ENCODE peak calls at places on chromosomes 3 and 15, in six cellular contexts. N is sigmoid colon, A is prostate gland, Q is K562, W is stomach, R is GM12892. B is an unnamed sample.

GRCh38 chr15:81273855-81274254 is 50.1 kb downstream of the STARD5 start:
- DNase-seq in N (no peak), A (no peak), Q (no peak), W (no peak), R (no peak), B (no peak)

GRCh38 chr3:138898301-138898700 is 48.6 kb downstream of the FOXL2 start:
- DNase-seq in N (no peak), A (no peak), Q (no peak), W (no peak), R (no peak), B (no peak)

GRCh38 chr3:23455084-23455483 is 252.0 kb downstream of the UBE2E2 start:
- DNase-seq in N (no peak), A (no peak), Q (no peak), W (no peak), R (no peak), B (no peak)

GRCh38 chr3:106281231-106281630 is 412.4 kb upstream of the CBLB start:
- DNase-seq in N (no peak), A (no peak), Q (no peak), W (no peak), R (no peak), B (no peak)

GRCh38 chr3:106365061-106365691 is 496.4 kb upstream of the CBLB start:
- DNase-seq in N (no peak), A (no peak), Q (no peak), W (no peak), R (no peak), B (no peak)

GRCh38 chr15:89136084-89136806 is 48.0 kb downstream of the ABHD2 start:
- DNase-seq in N (no peak), A (no peak), Q (no peak), W (no peak), R (no peak), B (no peak)

GRCh38 chr3:149977391-149977790 is 6.7 kb upstream of the PFN2 start:
- DNase-seq in N (no peak), A (no peak), Q (no peak), W (no peak), R (no peak), B (no peak)

GRCh38 chr15:79680721-79681120 is 216.1 kb downstream of the MTHFS start:
- DNase-seq in N (no peak), A (no peak), Q (no peak), W (no peak), R (peak), B (no peak)

GRCh38 chr3:13536832-13537231 is 12.1 kb upstream of the FBLN2 start:
- DNase-seq in N (no peak), A (no peak), Q (no peak), W (no peak), R (no peak), B (no peak)

GRCh38 chr3:129461022-129461421 is 21.0 kb downstream of the IFT122 start:
- DNase-seq in N (no peak), A (no peak), Q (no peak), W (no peak), R (no peak), B (no peak)

GRCh38 chr3:187763850-187764648 is 18.8 kb upstream of the BCL6 start:
- DNase-seq in N (no peak), A (peak), Q (no peak), W (no peak), R (no peak), B (no peak)

GRCh38 chr15:68580026-68580882 is 1.5 kb downstream of the CORO2B start:
- DNase-seq in N (peak), A (no peak), Q (no peak), W (no peak), R (no peak), B (no peak)

GRCh38 chr15:31335991-31336942 is 9.6 kb downstream of the KLF13 start:
- DNase-seq in N (peak), A (no peak), Q (no peak), W (no peak), R (no peak), B (no peak)

GRCh38 chr3:190345027-190345821 is 23.0 kb upstream of the CLDN1 start:
- DNase-seq in N (no peak), A (peak), Q (no peak), W (no peak), R (no peak), B (no peak)

GRCh38 chr3:110814170-110815007 is 257.2 kb upstream of the NECTIN3 start:
- DNase-seq in N (no peak), A (no peak), Q (no peak), W (no peak), R (no peak), B (no peak)

GRCh38 chr3:186365202-186365974 is 3.4 kb upstream of the DGKG start:
- DNase-seq in N (peak), A (no peak), Q (no peak), W (no peak), R (no peak), B (no peak)

GRCh38 chr3:108461641-108462040 is 48.8 kb downstream of the MYH15 start:
- DNase-seq in N (no peak), A (no peak), Q (no peak), W (no peak), R (no peak), B (no peak)

DNA sequence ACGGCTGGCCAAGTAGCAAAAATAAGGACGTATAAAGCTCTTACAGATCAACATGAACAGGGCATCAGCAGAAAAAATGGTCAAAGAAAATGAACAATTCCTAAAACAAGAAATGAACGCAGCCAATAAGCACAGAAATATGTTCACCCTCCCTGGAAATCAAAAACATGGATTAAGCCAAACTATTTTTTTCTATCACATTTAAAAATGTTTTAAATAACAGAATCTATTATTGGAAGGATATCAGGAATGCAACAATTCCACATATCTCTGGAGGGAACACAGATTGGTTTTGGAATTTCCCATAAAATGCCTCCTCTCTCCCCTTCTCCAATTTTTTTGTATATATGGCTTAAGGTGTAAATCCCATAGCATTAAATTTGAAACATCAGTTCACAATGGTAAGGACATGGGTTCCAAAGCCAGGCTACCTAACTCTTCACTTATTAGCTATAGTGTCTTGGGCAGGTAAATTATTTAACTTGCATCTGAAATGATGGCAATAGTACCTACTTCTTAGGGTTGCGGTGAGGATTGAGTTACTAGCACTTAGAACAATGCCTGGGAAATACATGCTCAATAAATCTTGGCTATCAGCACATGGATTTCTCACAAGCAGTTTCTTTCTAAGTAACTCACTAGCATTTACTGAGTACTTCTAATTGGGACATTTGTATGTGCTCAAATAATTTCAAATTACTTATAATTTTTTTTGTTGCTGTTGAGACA is 10.1 kb downstream of the UACA start:
- DNase-seq in N (no peak), A (no peak), Q (no peak), W (no peak), R (no peak), B (no peak)
- TF ChIP-seq POLR2A in N (no peak), A (no peak), Q (no peak), W (no peak), R (no peak), B (no peak)

DNA sequence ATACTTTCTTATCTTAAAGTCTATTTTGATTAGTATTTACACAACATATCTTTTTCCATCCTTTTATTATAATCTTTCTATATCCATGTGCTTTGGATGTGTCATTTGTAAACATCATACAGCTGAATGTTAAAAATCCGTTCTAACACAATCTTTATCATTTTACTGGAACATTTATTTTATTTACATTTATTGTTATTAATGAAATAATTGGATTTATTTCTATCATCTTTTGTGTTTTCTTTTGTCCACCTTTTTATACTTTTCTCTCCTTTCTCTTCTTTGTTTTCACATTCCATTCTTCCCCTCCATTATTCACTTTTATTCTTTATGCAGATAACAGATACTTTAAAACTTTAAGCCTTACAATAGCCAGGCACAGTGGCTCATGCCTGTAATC is 34.7 kb upstream of the CTDSPL start:
- DNase-seq in N (no peak), A (no peak), Q (no peak), W (no peak), R (no peak), B (no peak)
- TF ChIP-seq POLR2AphosphoS5 in N (no peak), A (no peak), Q (no peak), W (no peak), R (no peak), B (no peak)

DNA sequence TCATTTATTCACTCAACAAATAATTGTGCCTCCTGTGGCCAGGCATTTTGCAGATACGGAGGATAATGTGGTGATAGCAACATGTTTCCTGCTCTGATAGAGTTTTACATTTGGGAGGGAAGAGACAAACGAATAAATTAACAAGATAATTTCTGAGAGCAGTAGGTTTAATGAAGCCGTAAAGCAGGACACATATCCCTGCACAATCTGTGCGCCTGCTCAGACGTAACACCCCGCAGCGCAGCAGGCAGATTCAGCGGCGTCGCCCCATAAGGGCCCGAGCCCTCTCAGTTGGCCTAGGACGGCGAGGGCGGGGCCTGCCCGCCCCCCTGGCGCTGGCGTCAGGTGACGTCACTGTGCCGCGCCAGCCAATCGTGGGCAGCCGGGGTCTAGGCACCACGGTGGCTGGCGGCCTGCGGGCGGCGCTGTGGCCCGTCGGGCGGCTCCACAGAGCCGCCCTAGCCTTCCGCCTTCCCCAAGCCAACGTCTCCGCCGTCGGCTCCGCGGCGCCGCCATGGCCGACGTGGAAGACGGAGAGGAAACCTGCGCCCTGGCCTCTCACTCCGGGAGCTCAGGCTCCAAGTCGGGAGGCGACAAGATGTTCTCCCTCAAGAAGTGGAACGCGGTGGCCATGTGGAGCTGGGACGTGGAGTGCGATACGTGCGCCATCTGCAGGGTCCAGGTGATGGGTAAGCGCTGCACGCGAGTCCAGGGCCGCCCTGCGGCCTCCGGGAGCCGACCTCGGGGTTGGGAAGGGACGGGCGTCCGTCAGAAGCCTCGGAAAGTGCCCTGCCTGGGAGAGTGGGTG is at the start of gene RNF7:
- DNase-seq in N (peak), A (peak), Q (peak), W (peak), R (peak), B (peak)
- TF ChIP-seq POLR2A in N (peak), A (peak), Q (peak), W (no peak), R (peak), B (peak)

DNA sequence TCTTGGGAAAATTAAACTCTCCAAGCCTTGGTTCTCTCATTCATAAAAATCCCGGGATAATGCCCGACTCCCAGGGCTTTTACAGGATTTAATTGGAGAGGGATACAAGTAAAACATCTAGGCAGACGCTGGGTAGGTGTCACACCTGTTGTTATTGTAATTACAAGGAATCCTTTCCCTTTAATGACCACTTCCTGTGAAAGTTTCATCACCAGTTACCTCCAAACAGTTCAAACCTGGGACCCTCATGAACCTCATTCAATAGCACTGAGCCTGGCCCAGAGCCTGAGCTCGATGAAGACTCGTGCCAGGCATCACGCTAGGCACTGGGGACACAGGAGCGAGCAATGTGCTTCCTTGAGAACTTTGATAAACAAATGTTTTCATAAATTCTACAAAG is 2.1 kb upstream of the RYK start:
- DNase-seq in N (no peak), A (no peak), Q (no peak), W (no peak), R (no peak), B (no peak)
- TF ChIP-seq POLR2AphosphoS5 in N (no peak), A (no peak), Q (no peak), W (no peak), R (no peak), B (no peak)

GRCh38 chr3:123781571-123782275 is 102.4 kb downstream of the MYLK start:
- DNase-seq in N (no peak), A (no peak), Q (no peak), W (no peak), R (no peak), B (no peak)
- TF ChIP-seq POLR2A in N (no peak), A (no peak), Q (no peak), W (no peak), R (no peak), B (no peak)

GRCh38 chr15:40275491-40275890 is 7.4 kb downstream of the ANKRD63 start:
- DNase-seq in N (no peak), A (no peak), Q (no peak), W (no peak), R (no peak), B (no peak)

GRCh38 chr15:40274350-40275274 is 8.3 kb downstream of the ANKRD63 start:
- DNase-seq in N (peak), A (peak), Q (peak), W (peak), R (peak), B (peak)

GRCh38 chr15:40277472-40277871 is 5.4 kb downstream of the ANKRD63 start:
- DNase-seq in N (no peak), A (no peak), Q (no peak), W (no peak), R (no peak), B (no peak)

GRCh38 chr15:40276927-40277326 is 5.9 kb downstream of the ANKRD63 start:
- DNase-seq in N (no peak), A (no peak), Q (no peak), W (no peak), R (no peak), B (no peak)

GRCh38 chr15:40275954-40276353 is 6.9 kb downstream of the ANKRD63 start:
- DNase-seq in N (no peak), A (no peak), Q (no peak), W (no peak), R (no peak), B (no peak)
- TF ChIP-seq POLR2AphosphoS5 in N (no peak), A (no peak), Q (no peak), W (no peak), R (no peak), B (no peak)

DNA sequence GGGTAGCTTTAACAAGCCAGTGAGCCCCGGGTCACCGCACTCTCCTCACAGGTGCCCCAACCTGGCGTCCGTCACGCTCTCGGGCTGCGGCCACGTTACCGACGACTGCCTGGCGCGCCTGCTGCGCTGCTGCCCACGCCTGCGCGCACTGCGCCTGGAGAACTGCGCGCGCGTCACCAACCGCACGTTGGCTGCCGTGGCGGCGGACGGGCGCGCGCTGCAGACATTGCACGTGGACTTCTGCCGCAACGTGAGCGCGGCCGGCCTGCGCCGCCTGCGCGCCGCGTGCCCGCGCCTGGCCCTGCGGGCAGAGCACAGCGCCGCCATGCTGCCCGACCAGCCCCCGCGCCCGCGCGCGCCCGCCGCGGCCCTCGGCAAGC is 3.4 kb downstream of the FBXL22 start:
- DNase-seq in N (peak), A (peak), Q (no peak), W (peak), R (peak), B (peak)
- TF ChIP-seq POLR2A in N (peak), A (peak), Q (no peak), W (no peak), R (peak), B (peak)

GRCh38 chr15:84575493-84575892 is 25.3 kb upstream of the ZSCAN2 start:
- DNase-seq in N (no peak), A (no peak), Q (no peak), W (no peak), R (no peak), B (no peak)

GRCh38 chr15:84572231-84572630 is 28.6 kb upstream of the ZSCAN2 start:
- DNase-seq in N (no peak), A (no peak), Q (no peak), W (no peak), R (no peak), B (no peak)

DNA sequence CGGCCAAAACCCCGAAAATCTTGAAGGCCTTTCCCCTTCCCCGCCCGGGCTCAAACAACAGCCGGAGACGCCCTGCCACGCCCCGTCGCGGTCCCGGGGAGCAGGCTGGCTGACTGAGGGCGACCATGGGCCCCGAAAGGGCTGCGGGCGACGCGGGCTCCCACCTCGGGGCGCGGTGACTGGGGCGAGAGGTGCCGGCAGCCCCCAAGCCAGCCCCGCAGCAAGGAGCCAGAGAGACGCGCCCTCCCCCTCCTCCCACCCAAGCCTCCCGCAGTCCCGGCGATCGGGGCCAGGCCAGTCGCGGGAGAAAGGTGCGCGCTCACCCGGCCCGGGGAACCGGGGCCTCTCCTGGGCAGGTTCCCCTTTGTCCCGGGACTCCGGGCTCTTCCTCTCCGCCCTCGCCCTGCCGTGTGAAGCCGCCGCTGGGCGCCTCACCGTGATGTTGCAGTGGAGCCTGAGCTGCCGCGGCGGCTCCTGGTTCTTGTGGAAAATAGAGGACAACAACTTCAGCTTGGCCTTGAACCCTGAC is 30.6 kb upstream of the ZSCAN2 start:
- DNase-seq in N (peak), A (peak), Q (peak), W (peak), R (peak), B (peak)
- TF ChIP-seq POLR2AphosphoS5 in N (no peak), A (no peak), Q (peak), W (no peak), R (no peak), B (no peak)

DNA sequence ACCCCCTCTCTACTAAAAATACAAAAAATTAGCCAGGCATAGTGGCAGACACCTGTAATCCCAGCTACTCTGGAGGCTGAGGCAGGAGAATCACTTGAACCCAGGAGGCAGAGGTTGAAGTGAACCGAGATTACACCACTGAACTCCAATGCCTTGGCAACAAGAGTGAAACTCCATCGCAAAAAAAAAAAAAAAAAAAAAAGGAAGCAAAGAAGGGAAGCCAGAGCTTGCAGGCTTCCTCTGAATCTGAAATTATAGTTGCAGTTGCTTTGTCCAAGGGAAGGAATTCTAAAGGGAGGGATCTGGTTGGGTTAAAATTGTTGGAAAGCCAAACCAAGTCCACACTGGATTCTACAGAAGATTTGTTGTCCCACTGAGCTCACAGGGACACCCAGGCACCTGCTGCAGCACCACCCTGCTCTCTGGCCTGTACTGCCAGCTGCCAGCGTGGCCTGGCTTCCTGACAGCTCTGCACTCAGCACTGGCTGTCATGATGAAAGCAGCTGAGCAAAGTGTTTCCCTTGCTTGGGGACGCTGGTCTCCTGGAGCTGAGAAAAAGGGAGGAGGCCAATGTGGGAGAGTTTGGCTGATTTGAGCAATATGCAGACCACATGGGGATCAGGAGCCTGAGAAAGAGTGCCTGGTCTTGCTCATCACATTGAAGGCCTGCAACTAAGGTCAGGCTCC is 88.8 kb upstream of the HES1 start:
- DNase-seq in N (peak), A (peak), Q (no peak), W (peak), R (no peak), B (no peak)
- TF ChIP-seq POLR2A in N (no peak), A (no peak), Q (no peak), W (no peak), R (no peak), B (no peak)

GRCh38 chr3:197749601-197750395 is at the start of gene FYTTD1:
- DNase-seq in N (peak), A (peak), Q (peak), W (peak), R (peak), B (peak)
- TF ChIP-seq POLR2AphosphoS5 in N (peak), A (peak), Q (peak), W (peak), R (no peak), B (peak)

B was measured in GM12891.